ENCODE peak calls at places on chromosomes 11 and 22, in four cellular contexts. V is kidney tubule cell; U is stimulated activated CD4-positive, alpha-beta T cell treated with anti-CD3 and anti-CD28 coated beads, Interleukin-1b, Interleukin-23, amount 100 ng/mL, for 1 hour; P is kidney glomerular epithelial cell. X is an unnamed sample.

GRCh38 chr11:2298795-2299747 is 2.6 kb downstream of the C11orf21 start:
- DNase-seq in V (peak; percentile 43), P (no peak), U (no peak), X (peak; percentile 44)

GRCh38 chr11:88292156-88292844 is 45.2 kb downstream of the CTSC start:
- DNase-seq in U (no peak), V (peak; percentile 72), P (peak; percentile 55), X (no peak)

GRCh38 chr22:29641781-29642355 is 38.4 kb downstream of the NF2 start:
- DNase-seq in P (no peak), V (no peak), U (no peak), X (no peak)

GRCh38 chr11:12196335-12196734 is 85.9 kb downstream of the MICAL2 start:
- DNase-seq in U (no peak), P (no peak), V (no peak), X (no peak)

GRCh38 chr11:27860811-27861210 is 160.6 kb upstream of the BDNF start:
- DNase-seq in V (peak; percentile 23), U (no peak), P (no peak), X (no peak)

GRCh38 chr22:26589845-26590524 is at the start of gene TPST2:
- DNase-seq in U (peak; percentile 57), V (peak; percentile 80), P (peak; percentile 63), X (peak; percentile 78)

GRCh38 chr11:47282462-47282861 is 12.5 kb downstream of the MADD start:
- DNase-seq in P (no peak), U (no peak), V (no peak), X (no peak)

GRCh38 chr22:33476716-33477115 is 418.5 kb upstream of the SYN3 start:
- DNase-seq in U (no peak), P (no peak), V (peak; percentile 56), X (no peak)

GRCh38 chr22:45910928-45911467 is 66.0 kb downstream of the WNT7B start:
- DNase-seq in U (no peak), P (no peak), V (no peak), X (no peak)

GRCh38 chr11:28671326-28671725 is 563.1 kb downstream of the METTL15 start:
- DNase-seq in V (no peak), P (no peak), U (no peak), X (no peak)

GRCh38 chr11:68839054-68839865 is 2.5 kb downstream of the CPT1A start:
- DNase-seq in V (peak; percentile 89), U (peak; percentile 89), P (peak; percentile 87), X (peak; percentile 88)

GRCh38 chr11:8671651-8672062 is 10.8 kb downstream of the TRIM66 start:
- DNase-seq in U (no peak), P (peak; percentile 69), V (peak; percentile 77), X (no peak)

GRCh38 chr11:100741866-100742625 is 55.0 kb downstream of the ARHGAP42 start:
- DNase-seq in V (no peak), P (no peak), U (no peak), X (no peak)

GRCh38 chr11:119373059-119373875 is 8.2 kb downstream of the USP2 start:
- DNase-seq in V (no peak), U (no peak), P (no peak), X (no peak)

GRCh38 chr11:67387518-67387917 is 4.3 kb upstream of the RAD9A start:
- DNase-seq in U (no peak), V (no peak), P (no peak), X (no peak)

GRCh38 chr11:6570691-6571427 is 32.6 kb downstream of the RRP8 start:
- DNase-seq in V (no peak), U (no peak), P (no peak), X (no peak)

GRCh38 chr11:35615911-35616900 is 2.1 kb upstream of the FJX1 start:
- DNase-seq in P (peak; percentile 60), V (peak; percentile 73), U (no peak), X (no peak)

GRCh38 chr22:40137132-40137531 is 40.6 kb upstream of the TNRC6B start:
- DNase-seq in V (no peak), U (no peak), P (no peak), X (no peak)

GRCh38 chr11:58028687-58029411 is 1.9 kb upstream of the OR6Q1 start:
- DNase-seq in U (no peak), P (peak; percentile 60), V (peak; percentile 64), X (no peak)

GRCh38 chr22:26529345-26529744 is 17.1 kb upstream of the TFIP11 start:
- DNase-seq in P (no peak), V (no peak), U (no peak), X (no peak)

GRCh38 chr11:72221386-72221785 is 3.2 kb upstream of the INPPL1 start:
- DNase-seq in P (no peak), V (no peak), U (no peak), X (no peak)

GRCh38 chr11:127890026-127890611 is 697.2 kb downstream of the ETS1 start:
- DNase-seq in U (no peak), V (no peak), P (no peak), X (no peak)

GRCh38 chr22:48287031-48287430 is 1524.6 kb downstream of the TBC1D22A start:
- DNase-seq in V (no peak), P (no peak), U (no peak), X (no peak)

GRCh38 chr22:28016781-28017557 is 97.9 kb upstream of the PITPNB start:
- DNase-seq in V (no peak), P (no peak), U (no peak), X (no peak)

GRCh38 chr11:103370076-103370475 is 260.9 kb downstream of the DYNC2H1 start:
- DNase-seq in P (no peak), U (no peak), V (no peak), X (no peak)

GRCh38 chr22:41062146-41062545 is 30.2 kb upstream of the EP300 start:
- DNase-seq in P (no peak), V (no peak), U (no peak), X (no peak)

GRCh38 chr11:115677190-115677589 is 173.0 kb upstream of the CADM1 start:
- DNase-seq in P (no peak), U (no peak), V (no peak), X (no peak)

GRCh38 chr11:98434296-98434695 is 586.5 kb upstream of the CNTN5 start:
- DNase-seq in V (no peak), U (no peak), P (no peak), X (no peak)

GRCh38 chr22:23113067-23113846 is 28.5 kb downstream of the RSPH14 start:
- DNase-seq in V (no peak), P (no peak), U (no peak), X (no peak)

GRCh38 chr11:1298695-1299492 is 10.5 kb downstream of the TOLLIP start:
- DNase-seq in U (no peak), V (peak; percentile 79), P (peak; percentile 47), X (no peak)

GRCh38 chr11:13939952-13940610 is 22.4 kb upstream of the SPON1 start:
- DNase-seq in V (peak; percentile 90), U (no peak), P (no peak), X (no peak)

GRCh38 chr22:39530692-39531331 is 1.7 kb downstream of the RPS19BP1 start:
- DNase-seq in U (no peak), P (peak; percentile 22), V (peak; percentile 35), X (no peak)

GRCh38 chr11:35682230-35683195 is 19.9 kb downstream of the TRIM44 start:
- DNase-seq in P (peak; percentile 35), V (peak; percentile 67), U (no peak), X (no peak)

X was measured in effector CD8-positive, alpha-beta T cell.